ENCODE peak calls at places on chromosomes 2 and 18, in six cellular contexts. C is GM12878, G is spleen, B is K562, J is HepG2, R is transverse colon. K is an unnamed sample.

GRCh38 chr2:94880507-94880906 is 9.3 kb downstream of the TEKT4 start:
- DNase-seq in C (no peak), G (peak; percentile 59), B (no peak), J (no peak), R (no peak), K (no peak)

GRCh38 chr2:186648130-186648529 is 45.7 kb upstream of the FAM171B start:
- DNase-seq in C (no peak), G (no peak), B (no peak), J (no peak), R (no peak), K (no peak)

GRCh38 chr2:178008636-178009289 is 63.8 kb downstream of the PDE11A start:
- DNase-seq in C (no peak), G (no peak), B (no peak), J (no peak), R (peak; percentile 34), K (peak; percentile 36)

GRCh38 chr2:73920577-73921545 is 5.8 kb upstream of the DGUOK start:
- DNase-seq in C (no peak), G (peak; percentile 80), B (peak; percentile 89), J (peak; percentile 55), R (peak; percentile 53), K (no peak)

GRCh38 chr2:217703102-217703501 is 299.7 kb downstream of the TNS1 start:
- DNase-seq in C (no peak), G (no peak), B (no peak), J (no peak), R (no peak), K (no peak)

GRCh38 chr2:75587954-75588587 is 27.3 kb upstream of the EVA1A start:
- DNase-seq in C (no peak), G (no peak), B (no peak), J (no peak), R (no peak), K (no peak)

GRCh38 chr18:48940854-48941531 is 9.8 kb downstream of the SMAD7 start:
- DNase-seq in C (peak; percentile 62), G (peak; percentile 90), B (no peak), J (no peak), R (peak; percentile 67), K (no peak)

GRCh38 chr18:22332590-22332989 is 85.1 kb downstream of the CTAGE1 start:
- DNase-seq in C (no peak), G (no peak), B (peak; percentile 55), J (peak; percentile 5), R (no peak), K (no peak)

GRCh38 chr18:50099725-50100414 is 95.1 kb downstream of the MYO5B start:
- DNase-seq in C (peak; percentile 36), G (no peak), B (no peak), J (no peak), R (no peak), K (no peak)

GRCh38 chr18:23495723-23496440 is 7.4 kb upstream of the RMC1 start:
- DNase-seq in C (no peak), G (no peak), B (no peak), J (no peak), R (peak; percentile 35), K (peak; percentile 69)

GRCh38 chr2:63840081-63840784 is 1.5 kb upstream of the UGP2 start:
- DNase-seq in C (no peak), G (peak; percentile 75), B (no peak), J (no peak), R (no peak), K (no peak)

GRCh38 chr2:119106301-119106897 is 52.2 kb downstream of the C1QL2 start:
- DNase-seq in C (no peak), G (no peak), B (peak; percentile 42), J (peak; percentile 35), R (peak; percentile 24), K (no peak)

GRCh38 chr2:37377187-37377532 is 32.7 kb downstream of the QPCT start:
- DNase-seq in C (peak; percentile 40), G (no peak), B (no peak), J (no peak), R (no peak), K (peak; percentile 51)

GRCh38 chr2:887639-888038 is 63.0 kb upstream of the SNTG2 start:
- DNase-seq in C (no peak), G (no peak), B (no peak), J (no peak), R (no peak), K (no peak)

GRCh38 chr2:155223781-155224406 is 525.4 kb downstream of the KCNJ3 start:
- DNase-seq in C (no peak), G (no peak), B (no peak), J (peak; percentile 15), R (no peak), K (no peak)

GRCh38 chr2:37599688-37600525 is 71.5 kb downstream of the CDC42EP3 start:
- DNase-seq in C (no peak), G (peak; percentile 88), B (no peak), J (no peak), R (peak; percentile 34), K (no peak)

GRCh38 chr2:23221236-23221635 is 163.7 kb upstream of the KLHL29 start:
- DNase-seq in C (no peak), G (no peak), B (no peak), J (no peak), R (no peak), K (no peak)

GRCh38 chr2:23760746-23761145 is 166.2 kb downstream of the ATAD2B start:
- DNase-seq in C (no peak), G (no peak), B (no peak), J (peak; percentile 7), R (no peak), K (no peak)

GRCh38 chr18:3995476-3996102 is 459.5 kb downstream of the DLGAP1 start:
- DNase-seq in C (peak; percentile 38), G (no peak), B (peak; percentile 54), J (peak; percentile 56), R (peak; percentile 56), K (peak; percentile 44)

GRCh38 chr18:63578357-63578958 is 8.7 kb upstream of the SERPINB13 start:
- DNase-seq in C (no peak), G (no peak), B (peak; percentile 19), J (peak; percentile 23), R (no peak), K (no peak)

GRCh38 chr2:110991951-110992350 is 128.8 kb upstream of the BCL2L11 start:
- DNase-seq in C (no peak), G (no peak), B (no peak), J (no peak), R (no peak), K (no peak)

GRCh38 chr2:158232476-158232875 is 130.8 kb downstream of the UPP2 start:
- DNase-seq in C (no peak), G (no peak), B (no peak), J (peak; percentile 88), R (no peak), K (no peak)

GRCh38 chr18:12005542-12006487 is 24.5 kb downstream of the IMPA2 start:
- DNase-seq in C (no peak), G (peak; percentile 25), B (no peak), J (no peak), R (peak; percentile 59), K (no peak)
- TF ChIP-seq POLR2AphosphoS5 in C (no peak), G (no peak), B (no peak), J (no peak), R (no peak), K (peak; percentile 58)

GRCh38 chr2:70073493-70073892 is 13.8 kb upstream of the PCBP1 start:
- DNase-seq in C (no peak), G (no peak), B (no peak), J (no peak), R (no peak), K (no peak)

GRCh38 chr2:70069049-70069448 is 18.2 kb upstream of the PCBP1 start:
- DNase-seq in C (peak; percentile 83), G (no peak), B (no peak), J (peak; percentile 88), R (peak; percentile 70), K (no peak)

GRCh38 chr2:70068119-70068518 is 19.2 kb upstream of the PCBP1 start:
- DNase-seq in C (no peak), G (no peak), B (no peak), J (no peak), R (no peak), K (no peak)

GRCh38 chr2:70070557-70071268 is 16.6 kb upstream of the PCBP1 start:
- DNase-seq in C (no peak), G (no peak), B (peak; percentile 78), J (peak; percentile 87), R (peak; percentile 71), K (peak; percentile 78)
- TF ChIP-seq POLR2A in C (peak; percentile 37), G (no peak), B (no peak), J (no peak), R (no peak), K (no peak)

GRCh38 chr18:13217466-13217961 is 1.0 kb upstream of the LDLRAD4 start:
- DNase-seq in C (no peak), G (peak; percentile 85), B (peak; percentile 50), J (no peak), R (peak; percentile 70), K (peak; percentile 46)
- H3K4me1 ChIP-seq in C (no peaks in the 10 kb centered on the region), G (peaks cover 44% of the 10 kb centered on the region), B (no peaks in the 10 kb centered on the region), J (peaks cover 71% of the 10 kb centered on the region), R (peaks cover 46% of the 10 kb centered on the region), K (peaks cover 13% of the 10 kb centered on the region)

DNA sequence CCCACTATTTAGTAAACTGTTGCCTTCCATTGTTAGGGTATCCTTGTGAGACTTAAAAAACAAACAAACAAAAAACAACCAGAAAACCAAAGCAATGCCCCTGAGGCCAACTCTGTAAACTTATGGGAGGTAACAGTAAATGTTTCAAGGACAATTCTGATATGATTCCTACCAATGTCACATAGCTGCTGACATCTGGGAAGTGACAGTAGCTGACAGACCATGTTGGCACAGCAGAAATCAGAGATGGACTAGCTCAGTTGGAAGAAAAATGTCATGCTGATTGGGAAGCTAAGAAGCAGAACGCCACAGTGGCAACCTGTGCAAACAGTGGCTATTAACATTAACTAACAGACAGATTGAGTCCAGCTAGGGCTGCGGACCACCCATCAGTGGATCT is 180.4 kb downstream of the PARD3B start:
- DNase-seq in C (no peak), G (no peak), B (no peak), J (no peak), R (no peak), K (no peak)
- TF ChIP-seq POLR2AphosphoS5 in C (no peak), G (no peak), B (no peak), J (no peak), R (no peak), K (no peak)

GRCh38 chr2:168801961-168802824 is at the start of gene NOSTRIN:
- DNase-seq in C (no peak), G (no peak), B (peak; percentile 52), J (peak; percentile 14), R (peak; percentile 83), K (peak; percentile 17)
- TF ChIP-seq POLR2A in C (no peak), G (no peak), B (peak; percentile 69), J (no peak), R (peak; percentile 93), K (no peak)